ENCODE peak calls at places on chromosome 10, in four cellular contexts. N is SK-N-MC, J is small intestine, V is IMR-90. S is an unnamed sample.

GRCh38 chr10:133274751-133275682 is 1.7 kb downstream of the ADAM8 start:
- DNase-seq in N (no peak), J (peak), V (no peak), S (no peak)

GRCh38 chr10:132421377-132422168 is 24.6 kb downstream of the PWWP2B start:
- DNase-seq in N (no peak), J (peak), V (peak), S (peak)

GRCh38 chr10:89369142-89370105 is 8.4 kb upstream of the IFIT1B start:
- DNase-seq in N (no peak), J (no peak), V (peak), S (peak)

GRCh38 chr10:1155791-1156615 is 99.8 kb downstream of the WDR37 start:
- DNase-seq in N (no peak), J (no peak), V (no peak), S (no peak)

GRCh38 chr10:12675171-12675570 is 325.8 kb downstream of the CAMK1D start:
- DNase-seq in N (no peak), J (no peak), V (no peak), S (no peak)

GRCh38 chr10:48547981-48548380 is 56.9 kb downstream of the ARHGAP22 start:
- DNase-seq in N (no peak), J (no peak), V (no peak), S (no peak)

GRCh38 chr10:87503892-87504291 is 801 bp upstream of the MINPP1 start:
- DNase-seq in N (no peak), J (peak), V (peak), S (peak)

GRCh38 chr10:132065491-132066105 is at the start of gene JAKMIP3:
- DNase-seq in N (no peak), J (peak), V (peak), S (peak)

GRCh38 chr10:106025208-106025811 is 1139.2 kb downstream of the SORCS1 start:
- DNase-seq in N (no peak), J (no peak), V (no peak), S (no peak)

GRCh38 chr10:118818621-118819221 is 64.0 kb upstream of the CACUL1 start:
- DNase-seq in N (no peak), J (no peak), V (no peak), S (no peak)

GRCh38 chr10:75538144-75538543 is 106.7 kb downstream of the LRMDA start:
- DNase-seq in N (no peak), J (no peak), V (no peak), S (no peak)

GRCh38 chr10:132592790-132593788 is 55.5 kb downstream of the INPP5A start:
- DNase-seq in N (no peak), J (peak), V (no peak), S (no peak)

GRCh38 chr10:132570771-132571564 is 33.4 kb downstream of the INPP5A start:
- DNase-seq in N (no peak), J (peak), V (no peak), S (no peak)

GRCh38 chr10:103786020-103786419 is 69.4 kb downstream of the SH3PXD2A start:
- DNase-seq in N (no peak), J (no peak), V (no peak), S (no peak)

GRCh38 chr10:87658858-87659555 is 671 bp upstream of the PAPSS2 start:
- DNase-seq in N (no peak), J (no peak), V (peak), S (no peak)

GRCh38 chr10:124224331-124225028 is 131.1 kb upstream of the CHST15 start:
- DNase-seq in N (no peak), J (no peak), V (no peak), S (peak)

GRCh38 chr10:101629781-101630419 is 41.8 kb downstream of the DPCD start:
- DNase-seq in N (no peak), J (no peak), V (no peak), S (no peak)

GRCh38 chr10:98365698-98366530 is 49.1 kb downstream of the PYROXD2 start:
- DNase-seq in N (no peak), J (no peak), V (no peak), S (no peak)

GRCh38 chr10:118045154-118045841 is 1.4 kb downstream of the RAB11FIP2 start:
- DNase-seq in N (no peak), J (no peak), V (no peak), S (no peak)

S was measured in EL.